ENCODE peak calls at places on chromosomes 11 and 22, in nine cellular contexts. One of them, this sample, is unnamed.

GRCh38 chr22:29116397-29117123 is 43.7 kb downstream of the KREMEN1 start:
- DNase-seq in heart left ventricle: no peak
- DNase-seq in adrenal gland: no peak
- DNase-seq in spleen: no peak
- DNase-seq in transverse colon: no peak
- DNase-seq in body of pancreas: no peak
- DNase-seq in IMR-90: peak; percentile 84
- DNase-seq in esophagus squamous epithelium: no peak
- DNase-seq in ovary: no peak
- DNase-seq in this sample: no peak

GRCh38 chr11:86089659-86090058 is 20.8 kb upstream of the PICALM start:
- DNase-seq in heart left ventricle: no peak
- DNase-seq in adrenal gland: no peak
- DNase-seq in spleen: no peak
- DNase-seq in transverse colon: no peak
- DNase-seq in body of pancreas: no peak
- DNase-seq in IMR-90: no peak
- DNase-seq in esophagus squamous epithelium: no peak
- DNase-seq in ovary: no peak
- DNase-seq in this sample: no peak

GRCh38 chr22:20552450-20552894 is 45.1 kb downstream of the MED15 start:
- DNase-seq in heart left ventricle: peak; percentile 83
- DNase-seq in adrenal gland: peak; percentile 97
- DNase-seq in spleen: peak; percentile 74
- DNase-seq in transverse colon: peak; percentile 52
- DNase-seq in body of pancreas: peak; percentile 66
- DNase-seq in IMR-90: peak; percentile 42
- DNase-seq in esophagus squamous epithelium: no peak
- DNase-seq in ovary: peak; percentile 62
- DNase-seq in this sample: no peak

GRCh38 chr11:68164437-68164836 is 43.2 kb upstream of the CHKA start:
- DNase-seq in heart left ventricle: no peak
- DNase-seq in adrenal gland: no peak
- DNase-seq in spleen: no peak
- DNase-seq in transverse colon: no peak
- DNase-seq in body of pancreas: no peak
- DNase-seq in IMR-90: peak; percentile 66
- DNase-seq in esophagus squamous epithelium: no peak
- DNase-seq in ovary: no peak
- DNase-seq in this sample: no peak

GRCh38 chr11:8959546-8960166 is 4.6 kb downstream of the TMEM9B start:
- DNase-seq in heart left ventricle: peak; percentile 38
- DNase-seq in adrenal gland: peak; percentile 32
- DNase-seq in spleen: no peak
- DNase-seq in transverse colon: peak; percentile 15
- DNase-seq in body of pancreas: peak; percentile 26
- DNase-seq in IMR-90: peak; percentile 86
- DNase-seq in esophagus squamous epithelium: no peak
- DNase-seq in ovary: peak; percentile 28
- DNase-seq in this sample: no peak

GRCh38 chr11:61928606-61929005 is 11.2 kb upstream of the RAB3IL1 start:
- DNase-seq in heart left ventricle: no peak
- DNase-seq in adrenal gland: no peak
- DNase-seq in spleen: no peak
- DNase-seq in transverse colon: no peak
- DNase-seq in body of pancreas: no peak
- DNase-seq in IMR-90: peak; percentile 13
- DNase-seq in esophagus squamous epithelium: no peak
- DNase-seq in ovary: no peak
- DNase-seq in this sample: no peak

GRCh38 chr22:21855715-21856114 is 11.7 kb downstream of the MAPK1 start:
- DNase-seq in heart left ventricle: no peak
- DNase-seq in adrenal gland: no peak
- DNase-seq in spleen: no peak
- DNase-seq in transverse colon: no peak
- DNase-seq in body of pancreas: no peak
- DNase-seq in IMR-90: no peak
- DNase-seq in esophagus squamous epithelium: no peak
- DNase-seq in ovary: no peak
- DNase-seq in this sample: no peak

GRCh38 chr11:134398079-134398444 is 14.0 kb downstream of the B3GAT1 start:
- DNase-seq in heart left ventricle: no peak
- DNase-seq in adrenal gland: no peak
- DNase-seq in spleen: no peak
- DNase-seq in transverse colon: no peak
- DNase-seq in body of pancreas: peak; percentile 17
- DNase-seq in IMR-90: no peak
- DNase-seq in esophagus squamous epithelium: no peak
- DNase-seq in ovary: no peak
- DNase-seq in this sample: peak; percentile 65

GRCh38 chr11:124760205-124760652 is 1.9 kb downstream of the ESAM start:
- DNase-seq in heart left ventricle: peak; percentile 69
- DNase-seq in adrenal gland: no peak
- DNase-seq in spleen: peak; percentile 90
- DNase-seq in transverse colon: no peak
- DNase-seq in body of pancreas: no peak
- DNase-seq in IMR-90: no peak
- DNase-seq in esophagus squamous epithelium: no peak
- DNase-seq in ovary: no peak
- DNase-seq in this sample: no peak

GRCh38 chr11:124756753-124757227 is 4.7 kb upstream of the VSIG2 start:
- DNase-seq in heart left ventricle: no peak
- DNase-seq in adrenal gland: no peak
- DNase-seq in spleen: no peak
- DNase-seq in transverse colon: no peak
- DNase-seq in body of pancreas: no peak
- DNase-seq in IMR-90: no peak
- DNase-seq in esophagus squamous epithelium: no peak
- DNase-seq in ovary: no peak
- DNase-seq in this sample: no peak

GRCh38 chr11:124757320-124757719 is 4.8 kb downstream of the ESAM start:
- DNase-seq in heart left ventricle: no peak
- DNase-seq in adrenal gland: no peak
- DNase-seq in spleen: no peak
- DNase-seq in transverse colon: no peak
- DNase-seq in body of pancreas: no peak
- DNase-seq in IMR-90: no peak
- DNase-seq in esophagus squamous epithelium: no peak
- DNase-seq in ovary: no peak
- DNase-seq in this sample: no peak

GRCh38 chr11:124759268-124760204 is 2.6 kb downstream of the ESAM start:
- DNase-seq in heart left ventricle: peak; percentile 88
- DNase-seq in adrenal gland: peak; percentile 53
- DNase-seq in spleen: peak; percentile 83
- DNase-seq in transverse colon: no peak
- DNase-seq in body of pancreas: no peak
- DNase-seq in IMR-90: no peak
- DNase-seq in esophagus squamous epithelium: no peak
- DNase-seq in ovary: no peak
- DNase-seq in this sample: no peak

DNA sequence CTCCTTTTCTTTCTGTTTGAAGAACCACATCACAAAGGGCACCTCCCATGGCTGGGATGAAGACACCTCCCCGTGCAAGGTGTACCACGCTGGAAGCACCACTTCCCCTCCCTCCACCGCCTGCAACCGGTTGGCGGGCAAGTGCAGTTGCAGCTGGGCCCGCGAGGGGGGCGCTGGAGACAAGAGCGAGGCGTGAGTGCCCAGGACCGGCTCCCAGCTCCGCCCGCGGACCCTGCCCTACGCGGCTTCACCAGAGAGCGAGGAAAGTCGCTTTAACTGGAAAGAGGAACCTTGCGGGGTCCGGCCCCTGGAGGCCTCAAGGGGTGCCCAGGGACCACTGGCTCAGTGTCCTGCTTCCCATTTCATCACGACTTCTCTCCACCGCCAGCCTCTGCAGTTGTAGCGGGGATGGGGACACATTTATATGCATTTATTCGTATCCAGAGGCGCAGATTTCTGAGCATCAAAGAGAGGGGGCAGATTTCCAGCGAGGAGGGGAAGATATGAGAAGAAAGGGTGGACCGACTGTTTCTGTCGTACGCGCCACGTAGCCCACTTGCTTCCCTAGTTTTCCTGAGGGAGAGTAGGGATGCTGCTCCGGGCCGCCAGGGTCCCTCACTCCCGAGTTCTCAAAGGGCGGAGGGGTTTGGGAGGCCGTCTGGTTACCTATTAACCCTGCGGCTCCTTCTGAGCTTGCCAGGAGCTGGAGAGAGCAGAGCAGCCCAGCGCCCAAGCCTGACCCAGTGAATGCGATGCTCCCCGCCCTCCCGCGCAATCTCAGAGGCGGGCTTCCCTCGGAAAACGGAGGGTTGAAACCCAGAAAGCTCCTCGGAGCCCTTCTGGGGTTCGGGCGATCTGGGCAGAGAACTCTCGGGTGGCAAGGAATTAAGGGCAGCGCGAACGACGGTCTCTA is 3.5 kb downstream of the ESAM start:
- DNase-seq in heart left ventricle: peak; percentile 78
- DNase-seq in adrenal gland: peak; percentile 78
- DNase-seq in spleen: peak; percentile 94
- DNase-seq in transverse colon: peak; percentile 91
- DNase-seq in body of pancreas: peak; percentile 83
- DNase-seq in IMR-90: peak; percentile 44
- DNase-seq in esophagus squamous epithelium: no peak
- DNase-seq in ovary: peak; percentile 40
- DNase-seq in this sample: no peak
- TF ChIP-seq POLR2A in heart left ventricle: no peak
- TF ChIP-seq POLR2A in adrenal gland: no peak
- TF ChIP-seq POLR2A in spleen: no peak
- TF ChIP-seq POLR2A in transverse colon: no peak
- TF ChIP-seq POLR2A in body of pancreas: no peak
- TF ChIP-seq POLR2A in IMR-90: no peak
- TF ChIP-seq POLR2A in esophagus squamous epithelium: no peak
- TF ChIP-seq POLR2A in ovary: no peak
- TF ChIP-seq POLR2A in this sample: no peak

DNA sequence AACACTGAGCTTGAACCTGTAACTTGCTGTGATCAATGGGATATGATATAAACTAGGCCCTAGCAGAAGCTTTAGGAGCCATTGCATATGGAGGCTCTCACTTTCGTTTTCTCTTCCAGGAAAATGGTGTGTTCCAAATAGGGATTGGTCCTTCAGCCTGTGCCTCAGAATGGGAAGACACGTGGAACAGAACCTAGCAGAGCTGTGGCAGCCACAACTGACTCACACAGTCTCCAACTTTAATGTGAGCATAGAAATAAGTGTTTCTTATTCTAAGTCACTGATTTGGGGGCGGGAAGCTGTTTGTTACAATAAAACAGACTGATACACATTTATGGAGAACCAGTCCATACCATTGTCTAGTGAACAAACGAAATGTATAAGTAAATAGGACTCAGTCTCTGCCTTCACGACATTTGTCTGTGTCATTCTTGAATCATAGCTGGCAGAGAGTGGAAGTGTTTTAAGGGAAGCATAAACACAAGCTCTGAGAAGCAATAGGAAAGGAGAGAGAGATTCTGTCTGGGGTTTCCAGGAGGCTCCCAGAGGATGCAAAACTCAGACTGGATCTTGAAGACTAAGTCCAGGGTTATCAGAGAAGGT is 97.3 kb downstream of the GALNT18 start:
- DNase-seq in heart left ventricle: no peak
- DNase-seq in adrenal gland: no peak
- DNase-seq in spleen: no peak
- DNase-seq in transverse colon: no peak
- DNase-seq in body of pancreas: no peak
- DNase-seq in IMR-90: peak; percentile 22
- DNase-seq in esophagus squamous epithelium: no peak
- DNase-seq in ovary: no peak
- DNase-seq in this sample: no peak
- H3K4me1 ChIP-seq in heart left ventricle: peaks cover 46% of the 10 kb centered on the region
- H3K4me1 ChIP-seq in adrenal gland: no peaks in the 10 kb centered on the region
- H3K4me1 ChIP-seq in spleen: no peaks in the 10 kb centered on the region
- H3K4me1 ChIP-seq in transverse colon: no peaks in the 10 kb centered on the region
- H3K4me1 ChIP-seq in body of pancreas: no peaks in the 10 kb centered on the region
- H3K4me1 ChIP-seq in IMR-90: no peaks in the 10 kb centered on the region
- H3K4me1 ChIP-seq in esophagus squamous epithelium: no peaks in the 10 kb centered on the region
- H3K4me1 ChIP-seq in ovary: peaks cover 1% of the 10 kb centered on the region
- H3K4me1 ChIP-seq in this sample: no peaks in the 10 kb centered on the region

GRCh38 chr11:47415949-47416472 is 7.6 kb downstream of the SLC39A13 start:
- DNase-seq in heart left ventricle: peak; percentile 86
- DNase-seq in adrenal gland: peak; percentile 82
- DNase-seq in spleen: no peak
- DNase-seq in transverse colon: peak; percentile 78
- DNase-seq in body of pancreas: peak; percentile 79
- DNase-seq in IMR-90: peak; percentile 96
- DNase-seq in esophagus squamous epithelium: no peak
- DNase-seq in ovary: peak; percentile 90
- DNase-seq in this sample: no peak

GRCh38 chr11:47414685-47415070 is 6.3 kb downstream of the SLC39A13 start:
- DNase-seq in heart left ventricle: no peak
- DNase-seq in adrenal gland: no peak
- DNase-seq in spleen: no peak
- DNase-seq in transverse colon: no peak
- DNase-seq in body of pancreas: no peak
- DNase-seq in IMR-90: no peak
- DNase-seq in esophagus squamous epithelium: no peak
- DNase-seq in ovary: no peak
- DNase-seq in this sample: no peak

GRCh38 chr11:47413351-47413750 is 5.0 kb downstream of the SLC39A13 start:
- DNase-seq in heart left ventricle: no peak
- DNase-seq in adrenal gland: no peak
- DNase-seq in spleen: no peak
- DNase-seq in transverse colon: no peak
- DNase-seq in body of pancreas: no peak
- DNase-seq in IMR-90: no peak
- DNase-seq in esophagus squamous epithelium: no peak
- DNase-seq in ovary: no peak
- DNase-seq in this sample: no peak

GRCh38 chr11:47413908-47414684 is 5.7 kb downstream of the SLC39A13 start:
- DNase-seq in heart left ventricle: peak; percentile 62
- DNase-seq in adrenal gland: no peak
- DNase-seq in spleen: no peak
- DNase-seq in transverse colon: no peak
- DNase-seq in body of pancreas: no peak
- DNase-seq in IMR-90: peak; percentile 89
- DNase-seq in esophagus squamous epithelium: no peak
- DNase-seq in ovary: peak; percentile 66
- DNase-seq in this sample: no peak

DNA sequence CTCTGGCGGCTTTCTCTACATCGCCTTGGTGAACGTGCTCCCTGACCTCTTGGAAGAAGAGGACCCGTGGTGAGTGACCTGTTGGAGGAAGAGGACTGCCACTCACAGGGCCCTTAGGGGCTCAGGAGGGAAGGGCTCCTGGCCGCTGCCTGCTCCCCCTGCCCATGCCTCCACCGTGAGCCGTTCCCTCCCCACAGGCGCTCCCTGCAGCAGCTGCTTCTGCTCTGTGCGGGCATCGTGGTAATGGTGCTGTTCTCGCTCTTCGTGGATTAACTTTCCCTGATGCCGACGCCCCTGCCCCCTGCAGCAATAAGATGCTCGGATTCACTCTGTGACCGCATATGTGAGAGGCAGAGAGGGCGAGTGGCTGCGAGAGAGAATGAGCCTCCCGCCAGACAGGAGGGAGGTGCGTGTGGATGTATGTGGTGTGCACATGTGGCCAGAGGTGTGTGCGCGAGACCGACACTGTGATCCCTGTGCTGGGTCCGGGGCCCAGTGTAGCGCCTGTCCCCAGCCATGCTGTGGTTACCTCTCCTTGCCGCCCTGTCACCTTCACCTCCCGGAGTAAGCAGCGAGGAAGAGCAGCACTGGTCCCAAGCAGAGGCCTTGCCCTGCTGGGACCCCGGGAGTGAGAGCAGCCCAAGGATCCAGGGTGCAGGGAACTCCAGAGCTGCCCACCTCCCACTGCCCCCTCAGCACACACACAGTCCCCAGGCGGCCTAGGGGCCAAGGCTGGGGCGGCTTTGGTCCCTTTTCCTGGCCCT is 6.9 kb downstream of the SLC39A13 start:
- DNase-seq in heart left ventricle: no peak
- DNase-seq in adrenal gland: no peak
- DNase-seq in spleen: no peak
- DNase-seq in transverse colon: no peak
- DNase-seq in body of pancreas: no peak
- DNase-seq in IMR-90: no peak
- DNase-seq in esophagus squamous epithelium: no peak
- DNase-seq in ovary: no peak
- DNase-seq in this sample: no peak
- TF ChIP-seq POLR2A in heart left ventricle: no peak
- TF ChIP-seq POLR2A in adrenal gland: no peak
- TF ChIP-seq POLR2A in spleen: no peak
- TF ChIP-seq POLR2A in transverse colon: no peak
- TF ChIP-seq POLR2A in body of pancreas: no peak
- TF ChIP-seq POLR2A in IMR-90: no peak
- TF ChIP-seq POLR2A in esophagus squamous epithelium: no peak
- TF ChIP-seq POLR2A in ovary: no peak
- TF ChIP-seq POLR2A in this sample: no peak

GRCh38 chr22:27871306-27872014 is 47.6 kb downstream of the PITPNB start:
- DNase-seq in heart left ventricle: no peak
- DNase-seq in adrenal gland: no peak
- DNase-seq in spleen: no peak
- DNase-seq in transverse colon: no peak
- DNase-seq in body of pancreas: no peak
- DNase-seq in IMR-90: no peak
- DNase-seq in esophagus squamous epithelium: no peak
- DNase-seq in ovary: no peak
- DNase-seq in this sample: no peak
- H3K4me1 ChIP-seq in heart left ventricle: peaks cover 82% of the 10 kb centered on the region
- H3K4me1 ChIP-seq in adrenal gland: peaks cover 18% of the 10 kb centered on the region
- H3K4me1 ChIP-seq in spleen: peaks cover 4% of the 10 kb centered on the region
- H3K4me1 ChIP-seq in transverse colon: peaks cover 53% of the 10 kb centered on the region
- H3K4me1 ChIP-seq in body of pancreas: peaks cover 62% of the 10 kb centered on the region
- H3K4me1 ChIP-seq in IMR-90: peaks cover 26% of the 10 kb centered on the region
- H3K4me1 ChIP-seq in esophagus squamous epithelium: peaks cover 5% of the 10 kb centered on the region
- H3K4me1 ChIP-seq in ovary: peaks cover 17% of the 10 kb centered on the region
- H3K4me1 ChIP-seq in this sample: no peaks in the 10 kb centered on the region